ENCODE peak calls at places on chromosomes 7 and 10, in seven cellular contexts. M is GM23338, O is Peyer's patch, T is endothelial cell, L is left lung, K is mucosa of descending colon, E is natural killer cell. Q is an unnamed sample.

GRCh38 chr10:5570007-5570655 is 45.4 kb downstream of the CALML3 start:
- DNase-seq in M (no peak), O (no peak), T (no peak), L (no peak), K (no peak), E (no peak), Q (no peak)

GRCh38 chr10:75967491-75967890 is 536.1 kb downstream of the LRMDA start:
- DNase-seq in M (peak), O (no peak), T (no peak), L (no peak), K (no peak), E (no peak), Q (peak)

GRCh38 chr7:17318146-17318545 is 19.7 kb downstream of the AHR start:
- DNase-seq in M (no peak), O (no peak), T (no peak), L (no peak), K (no peak), E (no peak), Q (no peak)

GRCh38 chr10:43060291-43060690 is 16.6 kb upstream of the RET start:
- DNase-seq in M (no peak), O (no peak), T (no peak), L (peak), K (peak), E (no peak), Q (no peak)

GRCh38 chr7:42197391-42197790 is 39.6 kb downstream of the GLI3 start:
- DNase-seq in M (peak), O (no peak), T (no peak), L (no peak), K (no peak), E (no peak), Q (no peak)

GRCh38 chr7:138064856-138065357 is 11.4 kb upstream of the AKR1D1 start:
- DNase-seq in M (peak), O (no peak), T (no peak), L (no peak), K (peak), E (no peak), Q (peak)

GRCh38 chr7:134630890-134631289 is 15.8 kb upstream of the BPGM start:
- DNase-seq in M (no peak), O (no peak), T (no peak), L (no peak), K (no peak), E (no peak), Q (no peak)

GRCh38 chr7:113705439-113705838 is 213.4 kb downstream of the PPP1R3A start:
- DNase-seq in M (no peak), O (no peak), T (no peak), L (no peak), K (no peak), E (no peak), Q (no peak)

GRCh38 chr10:23344251-23344841 is at the start of gene C10orf67:
- DNase-seq in M (peak), O (no peak), T (peak), L (peak), K (peak), E (no peak), Q (peak)

GRCh38 chr7:64867863-64868440 is 35.1 kb upstream of the ZNF273 start:
- DNase-seq in M (no peak), O (no peak), T (no peak), L (no peak), K (no peak), E (no peak), Q (no peak)

GRCh38 chr7:92904292-92905131 is 68.1 kb upstream of the CDK6 start:
- DNase-seq in M (peak), O (peak), T (no peak), L (peak), K (peak), E (peak), Q (no peak)

GRCh38 chr7:13991791-13992620 is 2.5 kb upstream of the ETV1 start:
- DNase-seq in M (no peak), O (no peak), T (no peak), L (no peak), K (no peak), E (no peak), Q (no peak)

GRCh38 chr7:13992621-13992982 is 3.1 kb upstream of the ETV1 start:
- DNase-seq in M (no peak), O (no peak), T (no peak), L (no peak), K (no peak), E (no peak), Q (no peak)

GRCh38 chr7:13989944-13990295 is 454 bp upstream of the ETV1 start:
- DNase-seq in M (no peak), O (no peak), T (no peak), L (no peak), K (no peak), E (no peak), Q (no peak)

GRCh38 chr7:13990319-13990983 is 985 bp upstream of the ETV1 start:
- DNase-seq in M (peak), O (peak), T (peak), L (peak), K (peak), E (no peak), Q (peak)

GRCh38 chr7:13990984-13991790 is 1.7 kb upstream of the ETV1 start:
- DNase-seq in M (peak), O (peak), T (peak), L (peak), K (peak), E (peak), Q (peak)
- TF ChIP-seq CTCF in M (no peak), O (peak), T (no peak), L (no peak), K (no peak), E (no peak), Q (no peak)

DNA sequence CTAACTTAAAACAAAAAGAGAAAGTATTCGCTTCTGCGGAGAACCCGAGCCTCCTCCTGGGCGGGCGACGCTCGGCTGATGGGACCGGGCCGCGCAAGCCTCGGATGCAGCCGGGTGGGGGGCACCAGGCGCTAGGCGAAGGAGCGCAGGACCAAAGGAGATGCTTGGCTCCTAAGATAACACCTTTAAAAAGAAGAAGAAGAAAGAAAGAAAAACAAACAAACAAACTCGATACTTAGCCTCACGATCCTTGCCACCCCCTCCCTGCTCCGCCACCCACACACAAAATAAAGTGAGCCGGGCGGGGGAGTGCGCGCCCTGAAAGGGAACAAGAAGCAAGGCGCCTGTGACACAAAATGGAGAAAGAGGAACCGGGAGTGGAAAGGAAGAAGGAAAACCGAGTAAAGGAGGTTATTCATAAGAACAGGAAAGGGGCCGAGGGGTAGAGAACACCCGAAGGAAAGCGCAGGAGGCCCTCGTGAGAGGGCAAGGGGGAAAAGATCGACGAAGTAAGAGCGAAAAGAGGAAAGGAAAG is 34.0 kb upstream of the EBLN1 start:
- DNase-seq in M (peak), O (peak), T (peak), L (peak), K (peak), E (peak), Q (peak)
- TF ChIP-seq CTCF in M (no peak), O (no peak), T (no peak), L (no peak), K (no peak), E (no peak), Q (no peak)

GRCh38 chr7:46485481-46486065 is 564.5 kb upstream of the IGFBP3 start:
- DNase-seq in M (no peak), O (no peak), T (no peak), L (no peak), K (no peak), E (no peak), Q (no peak)
- TF ChIP-seq CTCF in M (no peak), O (no peak), T (no peak), L (no peak), K (no peak), E (no peak), Q (no peak)

DNA sequence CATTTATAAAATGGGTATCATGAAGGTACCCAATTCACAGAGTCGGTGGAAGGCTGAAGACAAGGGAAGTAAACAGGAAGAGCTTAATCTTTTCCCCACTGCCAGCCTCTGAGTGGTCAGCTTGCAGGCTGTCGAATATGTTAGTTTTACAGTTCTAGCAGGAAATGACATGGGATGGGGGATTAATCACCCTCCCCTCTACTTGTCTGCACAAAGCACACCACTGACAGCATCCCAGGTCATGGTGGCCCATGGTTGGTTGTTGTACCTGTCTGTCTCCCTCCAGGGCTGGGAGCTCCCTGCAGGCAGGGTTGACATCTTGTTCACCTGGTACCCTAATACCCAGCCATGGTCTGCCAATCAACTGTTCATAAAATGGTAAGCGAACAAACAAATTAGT is 55.6 kb downstream of the GRB10 start:
- DNase-seq in M (peak), O (no peak), T (no peak), L (no peak), K (no peak), E (no peak), Q (no peak)
- TF ChIP-seq CTCF in M (no peak), O (no peak), T (no peak), L (no peak), K (no peak), E (no peak), Q (no peak)

DNA sequence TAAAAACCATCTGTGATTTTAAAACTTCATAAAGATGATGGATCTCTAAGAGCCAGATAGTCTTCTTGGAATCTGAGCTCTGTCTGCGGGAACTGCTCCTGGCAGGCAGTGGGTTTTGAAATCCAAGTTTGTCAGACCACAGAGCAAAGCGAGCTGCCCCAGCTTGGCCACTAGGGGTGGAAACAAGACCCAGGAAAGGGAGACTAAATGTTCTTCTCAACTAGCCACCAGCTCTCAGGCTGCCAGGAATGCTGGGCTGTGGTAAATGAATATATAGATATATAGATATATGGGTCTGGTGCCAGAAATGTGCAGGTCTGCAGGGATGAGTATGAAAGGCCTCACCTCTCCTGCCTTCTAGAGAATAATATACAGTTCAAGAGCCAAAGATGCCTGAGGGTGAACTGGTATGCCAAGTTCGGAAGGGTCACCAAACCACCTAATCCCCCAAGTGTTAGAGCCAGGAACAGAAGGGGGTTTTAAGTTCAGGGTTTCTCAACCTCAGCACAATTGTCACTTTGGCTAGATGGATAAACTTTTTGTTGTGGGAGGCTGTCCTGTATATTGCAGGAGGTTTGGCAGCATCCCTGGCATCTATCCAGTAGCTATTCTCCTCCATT is 208.7 kb downstream of the KCNMA1 start:
- DNase-seq in M (peak), O (no peak), T (peak), L (no peak), K (peak), E (no peak), Q (peak)
- TF ChIP-seq CTCF in M (peak), O (peak), T (peak), L (peak), K (peak), E (no peak), Q (peak)

DNA sequence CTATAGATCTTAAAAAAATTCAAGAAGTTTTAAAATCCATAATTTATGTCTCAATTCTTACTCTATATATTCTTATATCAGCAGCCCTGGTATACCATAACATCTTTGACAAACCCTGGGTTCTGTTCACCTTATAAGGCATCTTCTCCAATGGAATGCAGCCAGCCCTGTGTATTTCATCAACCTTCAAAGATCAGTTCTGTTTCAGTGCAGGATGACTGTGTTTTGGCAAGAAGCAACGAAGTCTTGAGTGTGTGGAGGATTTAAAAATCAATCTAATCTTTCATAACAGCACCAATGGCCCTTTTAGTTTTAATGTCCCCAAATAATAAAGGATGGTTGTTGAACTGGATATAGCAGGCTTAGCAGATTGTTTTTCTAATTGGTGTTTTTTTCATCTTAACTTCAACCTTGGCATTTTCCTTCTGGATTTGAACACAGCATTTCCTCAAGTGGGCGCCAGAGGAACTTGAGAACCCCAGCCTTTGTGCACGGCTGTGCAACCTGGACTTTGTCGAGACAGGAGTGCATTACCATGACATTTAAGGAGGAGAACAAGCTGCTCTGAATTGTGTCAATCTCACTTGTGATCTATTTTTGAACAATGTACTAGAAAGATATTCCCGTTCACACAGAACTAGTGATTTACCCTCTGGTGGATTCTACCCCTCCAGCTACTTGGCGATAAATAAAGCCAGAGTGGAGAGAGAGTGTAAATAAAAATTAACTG is 313.3 kb upstream of the AKR1E2 start:
- DNase-seq in M (peak), O (no peak), T (peak), L (no peak), K (peak), E (no peak), Q (peak)
- TF ChIP-seq CTCF in M (peak), O (peak), T (no peak), L (peak), K (peak), E (no peak), Q (peak)

GRCh38 chr10:113555751-113556150 is 2.9 kb downstream of the HABP2 start:
- DNase-seq in M (no peak), O (no peak), T (no peak), L (no peak), K (no peak), E (no peak), Q (no peak)

GRCh38 chr10:113557389-113558321 is 4.8 kb downstream of the HABP2 start:
- DNase-seq in M (peak), O (no peak), T (no peak), L (no peak), K (no peak), E (no peak), Q (no peak)

GRCh38 chr10:113554214-113554613 is 1.4 kb downstream of the HABP2 start:
- DNase-seq in M (no peak), O (no peak), T (no peak), L (no peak), K (no peak), E (no peak), Q (no peak)

GRCh38 chr10:113553149-113553548 is 296 bp downstream of the HABP2 start:
- DNase-seq in M (no peak), O (no peak), T (no peak), L (no peak), K (no peak), E (no peak), Q (no peak)

GRCh38 chr10:113555245-113555644 is 2.4 kb downstream of the HABP2 start:
- DNase-seq in M (no peak), O (no peak), T (no peak), L (no peak), K (no peak), E (no peak), Q (no peak)
- TF ChIP-seq CTCF in M (no peak), O (no peak), T (no peak), L (no peak), K (no peak), E (no peak), Q (no peak)